ENCODE peak calls at places on chromosomes 12 and 14, in five cellular contexts. D, B, L, G and X are unnamed samples.

GRCh38 chr12:106144847-106145246 is 6.1 kb upstream of the NUAK1 start:
- DNase-seq in D (no peak), B (no peak), L (no peak), G (peak), X (peak)

GRCh38 chr12:93025145-93026103 is 96.3 kb upstream of the EEA1 start:
- DNase-seq in D (no peak), B (peak), L (no peak), G (peak), X (peak)

GRCh38 chr14:53355581-53356112 is 202.5 kb upstream of the DDHD1 start:
- DNase-seq in D (no peak), B (no peak), L (no peak), G (peak), X (peak)

GRCh38 chr14:100488057-100488456 is 99.2 kb downstream of the BEGAIN start:
- DNase-seq in D (no peak), B (no peak), L (no peak), G (peak), X (no peak)

GRCh38 chr14:75658957-75659356 is 1.7 kb downstream of the ERG28 start:
- DNase-seq in D (no peak), B (no peak), L (no peak), G (no peak), X (no peak)

GRCh38 chr12:16604853-16605252 is 1.1 kb downstream of the LMO3 start:
- DNase-seq in D (no peak), B (no peak), L (no peak), G (no peak), X (no peak)

GRCh38 chr14:73943083-73943482 is 6.8 kb downstream of the FAM161B start:
- DNase-seq in D (no peak), B (no peak), L (no peak), G (peak), X (peak)

GRCh38 chr14:63178912-63179311 is 25.3 kb upstream of the RHOJ start:
- DNase-seq in D (no peak), B (no peak), L (no peak), G (peak), X (peak)

GRCh38 chr14:87995500-87996275 is 2.7 kb upstream of the GALC start:
- DNase-seq in D (no peak), B (no peak), L (no peak), G (no peak), X (peak)

GRCh38 chr12:95204141-95204866 is 13.0 kb downstream of the FGD6 start:
- DNase-seq in D (no peak), B (peak), L (no peak), G (peak), X (peak)

GRCh38 chr14:76828339-76829015 is 2.3 kb downstream of the LRRC74A start:
- DNase-seq in D (no peak), B (no peak), L (no peak), G (no peak), X (no peak)

GRCh38 chr14:105280525-105280924 is 20.3 kb downstream of the BRF1 start:
- DNase-seq in D (no peak), B (no peak), L (no peak), G (no peak), X (no peak)

GRCh38 chr12:42086021-42086420 is 58.7 kb downstream of the GXYLT1 start:
- DNase-seq in D (no peak), B (no peak), L (no peak), G (peak), X (peak)

GRCh38 chr12:49985981-49986380 is 13.2 kb downstream of the AQP6 start:
- DNase-seq in D (no peak), B (no peak), L (no peak), G (peak), X (peak)

GRCh38 chr12:113403435-113404415 is at the start of gene SDS:
- DNase-seq in D (no peak), B (no peak), L (peak), G (peak), X (peak)

GRCh38 chr14:101017209-101017608 is 113.7 kb upstream of the RTL1 start:
- DNase-seq in D (no peak), B (no peak), L (no peak), G (peak), X (peak)

GRCh38 chr12:91853350-91854127 is 292.1 kb downstream of the BTG1 start:
- DNase-seq in D (no peak), B (no peak), L (no peak), G (no peak), X (no peak)

GRCh38 chr12:122899887-122900286 is 4.0 kb upstream of the VPS37B start:
- DNase-seq in D (no peak), B (no peak), L (no peak), G (no peak), X (no peak)

GRCh38 chr12:49800421-49801140 is 27.6 kb downstream of the NCKAP5L start:
- DNase-seq in D (no peak), B (no peak), L (no peak), G (no peak), X (no peak)

GRCh38 chr14:24145700-24146621 is at the start of gene PSME2:
- DNase-seq in D (no peak), B (peak), L (no peak), G (no peak), X (peak)

GRCh38 chr14:74574092-74574438 is 38.0 kb downstream of the LTBP2 start:
- DNase-seq in D (no peak), B (no peak), L (no peak), G (peak), X (peak)

GRCh38 chr12:127595506-127595905 is 671.5 kb upstream of the TMEM132C start:
- DNase-seq in D (no peak), B (no peak), L (no peak), G (no peak), X (no peak)

GRCh38 chr14:45284802-45285201 is 31.8 kb upstream of the MIS18BP1 start:
- DNase-seq in D (no peak), B (no peak), L (no peak), G (no peak), X (peak)

GRCh38 chr14:104135121-104135903 is 3.1 kb upstream of the KIF26A start:
- DNase-seq in D (no peak), B (no peak), L (no peak), G (no peak), X (peak)

GRCh38 chr14:72801381-72801812 is 92.5 kb downstream of the DPF3 start:
- DNase-seq in D (no peak), B (peak), L (no peak), G (peak), X (peak)

GRCh38 chr12:11719678-11720099 is 70.2 kb downstream of the ETV6 start:
- DNase-seq in D (peak), B (peak), L (peak), G (peak), X (peak)

GRCh38 chr12:71041481-71041880 is 116.3 kb downstream of the TSPAN8 start:
- DNase-seq in D (no peak), B (no peak), L (no peak), G (no peak), X (no peak)